ENCODE peak calls at places on chromosome 11, in seven cellular contexts. One of them, this sample, is unnamed.

GRCh38 chr11:7905961-7906429 is 25.1 kb downstream of the OR10A6 start:
- DNase-seq in T-helper 1 cell: no peak
- DNase-seq in Calu3: peak
- DNase-seq in dermis blood vessel endothelial cell: no peak
- DNase-seq in T follicular helper cell: no peak
- DNase-seq in stimulated activated CD4-positive, alpha-beta T cell treated with anti-CD3 and anti-CD28 coated beads, Interleukin-2, amount 100 ng/mL, for 4 hours: no peak
- DNase-seq in glutamatergic neuron: no peak
- DNase-seq in this sample: no peak

GRCh38 chr11:129950319-129951034 is 52.2 kb downstream of the PRDM10 start:
- DNase-seq in Calu3: no peak
- DNase-seq in T follicular helper cell: no peak
- DNase-seq in T-helper 1 cell: no peak
- DNase-seq in dermis blood vessel endothelial cell: peak
- DNase-seq in stimulated activated CD4-positive, alpha-beta T cell treated with anti-CD3 and anti-CD28 coated beads, Interleukin-2, amount 100 ng/mL, for 4 hours: no peak
- DNase-seq in glutamatergic neuron: no peak
- DNase-seq in this sample: no peak

GRCh38 chr11:118341749-118342489 is 586 bp downstream of the CD3D start:
- DNase-seq in glutamatergic neuron: no peak
- DNase-seq in dermis blood vessel endothelial cell: no peak
- DNase-seq in T follicular helper cell: no peak
- DNase-seq in Calu3: no peak
- DNase-seq in stimulated activated CD4-positive, alpha-beta T cell treated with anti-CD3 and anti-CD28 coated beads, Interleukin-2, amount 100 ng/mL, for 4 hours: no peak
- DNase-seq in T-helper 1 cell: peak
- DNase-seq in this sample: no peak

GRCh38 chr11:132402056-132402684 is 1031.8 kb downstream of the NTM start:
- DNase-seq in T-helper 1 cell: peak
- DNase-seq in T follicular helper cell: no peak
- DNase-seq in Calu3: no peak
- DNase-seq in dermis blood vessel endothelial cell: no peak
- DNase-seq in stimulated activated CD4-positive, alpha-beta T cell treated with anti-CD3 and anti-CD28 coated beads, Interleukin-2, amount 100 ng/mL, for 4 hours: no peak
- DNase-seq in glutamatergic neuron: peak
- DNase-seq in this sample: no peak

GRCh38 chr11:33257897-33258630 is 883 bp downstream of the HIPK3 start:
- DNase-seq in stimulated activated CD4-positive, alpha-beta T cell treated with anti-CD3 and anti-CD28 coated beads, Interleukin-2, amount 100 ng/mL, for 4 hours: peak
- DNase-seq in T-helper 1 cell: peak
- DNase-seq in Calu3: peak
- DNase-seq in glutamatergic neuron: peak
- DNase-seq in T follicular helper cell: peak
- DNase-seq in dermis blood vessel endothelial cell: peak
- DNase-seq in this sample: peak

GRCh38 chr11:44948155-44948554 is 2.5 kb downstream of the TP53I11 start:
- DNase-seq in glutamatergic neuron: no peak
- DNase-seq in dermis blood vessel endothelial cell: no peak
- DNase-seq in T follicular helper cell: no peak
- DNase-seq in T-helper 1 cell: no peak
- DNase-seq in Calu3: no peak
- DNase-seq in stimulated activated CD4-positive, alpha-beta T cell treated with anti-CD3 and anti-CD28 coated beads, Interleukin-2, amount 100 ng/mL, for 4 hours: no peak
- DNase-seq in this sample: no peak

GRCh38 chr11:65867284-65868071 is 5.1 kb downstream of the EFEMP2 start:
- DNase-seq in Calu3: no peak
- DNase-seq in T-helper 1 cell: no peak
- DNase-seq in stimulated activated CD4-positive, alpha-beta T cell treated with anti-CD3 and anti-CD28 coated beads, Interleukin-2, amount 100 ng/mL, for 4 hours: no peak
- DNase-seq in glutamatergic neuron: peak
- DNase-seq in dermis blood vessel endothelial cell: no peak
- DNase-seq in T follicular helper cell: no peak
- DNase-seq in this sample: no peak

GRCh38 chr11:121901853-121902252 is 214.2 kb downstream of the BLID start:
- DNase-seq in T-helper 1 cell: no peak
- DNase-seq in Calu3: no peak
- DNase-seq in dermis blood vessel endothelial cell: no peak
- DNase-seq in T follicular helper cell: no peak
- DNase-seq in stimulated activated CD4-positive, alpha-beta T cell treated with anti-CD3 and anti-CD28 coated beads, Interleukin-2, amount 100 ng/mL, for 4 hours: no peak
- DNase-seq in glutamatergic neuron: no peak
- DNase-seq in this sample: no peak

GRCh38 chr11:1547467-1548098 is 24.5 kb downstream of the DUSP8 start:
- DNase-seq in T follicular helper cell: no peak
- DNase-seq in glutamatergic neuron: no peak
- DNase-seq in stimulated activated CD4-positive, alpha-beta T cell treated with anti-CD3 and anti-CD28 coated beads, Interleukin-2, amount 100 ng/mL, for 4 hours: no peak
- DNase-seq in dermis blood vessel endothelial cell: no peak
- DNase-seq in Calu3: no peak
- DNase-seq in T-helper 1 cell: no peak
- DNase-seq in this sample: no peak

GRCh38 chr11:102810943-102811528 is 13.1 kb upstream of the MMP1 start:
- DNase-seq in glutamatergic neuron: no peak
- DNase-seq in dermis blood vessel endothelial cell: peak
- DNase-seq in stimulated activated CD4-positive, alpha-beta T cell treated with anti-CD3 and anti-CD28 coated beads, Interleukin-2, amount 100 ng/mL, for 4 hours: no peak
- DNase-seq in Calu3: no peak
- DNase-seq in T follicular helper cell: no peak
- DNase-seq in T-helper 1 cell: no peak
- DNase-seq in this sample: no peak

GRCh38 chr11:71372693-71373657 is 75.2 kb downstream of the DHCR7 start:
- DNase-seq in glutamatergic neuron: no peak
- DNase-seq in Calu3: peak
- DNase-seq in T-helper 1 cell: no peak
- DNase-seq in T follicular helper cell: no peak
- DNase-seq in stimulated activated CD4-positive, alpha-beta T cell treated with anti-CD3 and anti-CD28 coated beads, Interleukin-2, amount 100 ng/mL, for 4 hours: no peak
- DNase-seq in dermis blood vessel endothelial cell: no peak
- DNase-seq in this sample: peak

GRCh38 chr11:105244157-105244820 is 104.7 kb upstream of the CARD18 start:
- DNase-seq in Calu3: peak
- DNase-seq in glutamatergic neuron: no peak
- DNase-seq in dermis blood vessel endothelial cell: peak
- DNase-seq in stimulated activated CD4-positive, alpha-beta T cell treated with anti-CD3 and anti-CD28 coated beads, Interleukin-2, amount 100 ng/mL, for 4 hours: no peak
- DNase-seq in T-helper 1 cell: no peak
- DNase-seq in T follicular helper cell: no peak
- DNase-seq in this sample: peak

GRCh38 chr11:113373306-113373705 is 14.3 kb upstream of the ANKK1 start:
- DNase-seq in stimulated activated CD4-positive, alpha-beta T cell treated with anti-CD3 and anti-CD28 coated beads, Interleukin-2, amount 100 ng/mL, for 4 hours: no peak
- DNase-seq in dermis blood vessel endothelial cell: no peak
- DNase-seq in T follicular helper cell: no peak
- DNase-seq in T-helper 1 cell: no peak
- DNase-seq in glutamatergic neuron: no peak
- DNase-seq in Calu3: no peak
- DNase-seq in this sample: no peak

GRCh38 chr11:45354976-45355705 is 69.0 kb upstream of the SYT13 start:
- DNase-seq in stimulated activated CD4-positive, alpha-beta T cell treated with anti-CD3 and anti-CD28 coated beads, Interleukin-2, amount 100 ng/mL, for 4 hours: peak
- DNase-seq in dermis blood vessel endothelial cell: peak
- DNase-seq in Calu3: peak
- DNase-seq in T follicular helper cell: peak
- DNase-seq in glutamatergic neuron: peak
- DNase-seq in T-helper 1 cell: peak
- DNase-seq in this sample: no peak

GRCh38 chr11:122197055-122197987 is 81.3 kb upstream of the BLID start:
- DNase-seq in T follicular helper cell: no peak
- DNase-seq in Calu3: peak
- DNase-seq in T-helper 1 cell: no peak
- DNase-seq in stimulated activated CD4-positive, alpha-beta T cell treated with anti-CD3 and anti-CD28 coated beads, Interleukin-2, amount 100 ng/mL, for 4 hours: no peak
- DNase-seq in dermis blood vessel endothelial cell: peak
- DNase-seq in glutamatergic neuron: no peak
- DNase-seq in this sample: peak

GRCh38 chr11:32034149-32034548 is 56.7 kb upstream of the RCN1 start:
- DNase-seq in T-helper 1 cell: no peak
- DNase-seq in glutamatergic neuron: no peak
- DNase-seq in Calu3: no peak
- DNase-seq in stimulated activated CD4-positive, alpha-beta T cell treated with anti-CD3 and anti-CD28 coated beads, Interleukin-2, amount 100 ng/mL, for 4 hours: no peak
- DNase-seq in T follicular helper cell: no peak
- DNase-seq in dermis blood vessel endothelial cell: no peak
- DNase-seq in this sample: no peak

GRCh38 chr11:66950113-66950535 is 8.1 kb downstream of the PC start:
- DNase-seq in glutamatergic neuron: peak
- DNase-seq in stimulated activated CD4-positive, alpha-beta T cell treated with anti-CD3 and anti-CD28 coated beads, Interleukin-2, amount 100 ng/mL, for 4 hours: peak
- DNase-seq in Calu3: peak
- DNase-seq in T-helper 1 cell: no peak
- DNase-seq in T follicular helper cell: no peak
- DNase-seq in dermis blood vessel endothelial cell: peak
- DNase-seq in this sample: peak

GRCh38 chr11:115819014-115819413 is 314.8 kb upstream of the CADM1 start:
- DNase-seq in dermis blood vessel endothelial cell: no peak
- DNase-seq in glutamatergic neuron: no peak
- DNase-seq in stimulated activated CD4-positive, alpha-beta T cell treated with anti-CD3 and anti-CD28 coated beads, Interleukin-2, amount 100 ng/mL, for 4 hours: no peak
- DNase-seq in Calu3: no peak
- DNase-seq in T follicular helper cell: no peak
- DNase-seq in T-helper 1 cell: no peak
- DNase-seq in this sample: no peak

GRCh38 chr11:128447233-128447632 is 140.1 kb downstream of the ETS1 start:
- DNase-seq in stimulated activated CD4-positive, alpha-beta T cell treated with anti-CD3 and anti-CD28 coated beads, Interleukin-2, amount 100 ng/mL, for 4 hours: no peak
- DNase-seq in T follicular helper cell: no peak
- DNase-seq in glutamatergic neuron: no peak
- DNase-seq in dermis blood vessel endothelial cell: no peak
- DNase-seq in Calu3: no peak
- DNase-seq in T-helper 1 cell: no peak
- DNase-seq in this sample: no peak

GRCh38 chr11:76935030-76935429 is 74.3 kb downstream of the ACER3 start:
- DNase-seq in stimulated activated CD4-positive, alpha-beta T cell treated with anti-CD3 and anti-CD28 coated beads, Interleukin-2, amount 100 ng/mL, for 4 hours: no peak
- DNase-seq in dermis blood vessel endothelial cell: peak
- DNase-seq in Calu3: no peak
- DNase-seq in T-helper 1 cell: no peak
- DNase-seq in glutamatergic neuron: no peak
- DNase-seq in T follicular helper cell: no peak
- DNase-seq in this sample: no peak

GRCh38 chr11:57752954-57753353 is 1.3 kb upstream of the BTBD18 start:
- DNase-seq in glutamatergic neuron: no peak
- DNase-seq in Calu3: no peak
- DNase-seq in stimulated activated CD4-positive, alpha-beta T cell treated with anti-CD3 and anti-CD28 coated beads, Interleukin-2, amount 100 ng/mL, for 4 hours: no peak
- DNase-seq in dermis blood vessel endothelial cell: no peak
- DNase-seq in T-helper 1 cell: no peak
- DNase-seq in T follicular helper cell: no peak
- DNase-seq in this sample: no peak

GRCh38 chr11:20026629-20027545 is 133.4 kb downstream of the DBX1 start:
- DNase-seq in T-helper 1 cell: no peak
- DNase-seq in glutamatergic neuron: peak
- DNase-seq in stimulated activated CD4-positive, alpha-beta T cell treated with anti-CD3 and anti-CD28 coated beads, Interleukin-2, amount 100 ng/mL, for 4 hours: no peak
- DNase-seq in Calu3: peak
- DNase-seq in dermis blood vessel endothelial cell: no peak
- DNase-seq in T follicular helper cell: no peak
- DNase-seq in this sample: no peak

GRCh38 chr11:43920598-43921419 is 21.6 kb upstream of the C11orf96 start:
- DNase-seq in Calu3: peak
- DNase-seq in T-helper 1 cell: peak
- DNase-seq in stimulated activated CD4-positive, alpha-beta T cell treated with anti-CD3 and anti-CD28 coated beads, Interleukin-2, amount 100 ng/mL, for 4 hours: no peak
- DNase-seq in dermis blood vessel endothelial cell: peak
- DNase-seq in glutamatergic neuron: peak
- DNase-seq in T follicular helper cell: no peak
- DNase-seq in this sample: peak

GRCh38 chr11:2928605-2929510 is at the start of gene PHLDA2:
- DNase-seq in T-helper 1 cell: peak
- DNase-seq in T follicular helper cell: peak
- DNase-seq in glutamatergic neuron: peak
- DNase-seq in Calu3: peak
- DNase-seq in dermis blood vessel endothelial cell: peak
- DNase-seq in stimulated activated CD4-positive, alpha-beta T cell treated with anti-CD3 and anti-CD28 coated beads, Interleukin-2, amount 100 ng/mL, for 4 hours: peak
- DNase-seq in this sample: peak

GRCh38 chr11:21385669-21386068 is 716.3 kb downstream of the NELL1 start:
- DNase-seq in dermis blood vessel endothelial cell: no peak
- DNase-seq in Calu3: no peak
- DNase-seq in stimulated activated CD4-positive, alpha-beta T cell treated with anti-CD3 and anti-CD28 coated beads, Interleukin-2, amount 100 ng/mL, for 4 hours: no peak
- DNase-seq in T follicular helper cell: no peak
- DNase-seq in glutamatergic neuron: no peak
- DNase-seq in T-helper 1 cell: no peak
- DNase-seq in this sample: no peak

GRCh38 chr11:69979632-69980031 is 98.5 kb upstream of the ANO1 start:
- DNase-seq in stimulated activated CD4-positive, alpha-beta T cell treated with anti-CD3 and anti-CD28 coated beads, Interleukin-2, amount 100 ng/mL, for 4 hours: no peak
- DNase-seq in Calu3: no peak
- DNase-seq in dermis blood vessel endothelial cell: no peak
- DNase-seq in T-helper 1 cell: no peak
- DNase-seq in T follicular helper cell: no peak
- DNase-seq in glutamatergic neuron: no peak
- DNase-seq in this sample: no peak